ENCODE peak calls at places on chromosomes 2 and 18, in seven cellular contexts. One of them, this sample, is unnamed.

GRCh38 chr2:167749016-167749415 is 498.4 kb downstream of the STK39 start:
- DNase-seq in HCT116: no peak
- DNase-seq in HepG2: no peak
- DNase-seq in SK-N-SH: no peak
- DNase-seq in GM12878: no peak
- DNase-seq in K562: no peak
- DNase-seq in NT2/D1: no peak
- DNase-seq in this sample: no peak

GRCh38 chr2:165874445-165875039 is 79.0 kb downstream of the TTC21B start:
- DNase-seq in HCT116: peak
- DNase-seq in HepG2: peak
- DNase-seq in SK-N-SH: peak
- DNase-seq in GM12878: peak
- DNase-seq in K562: peak
- DNase-seq in NT2/D1: peak
- DNase-seq in this sample: no peak

GRCh38 chr2:239178484-239178883 is 222.3 kb downstream of the HDAC4 start:
- DNase-seq in HCT116: no peak
- DNase-seq in HepG2: no peak
- DNase-seq in SK-N-SH: no peak
- DNase-seq in GM12878: no peak
- DNase-seq in K562: no peak
- DNase-seq in NT2/D1: no peak
- DNase-seq in this sample: no peak

GRCh38 chr2:217124050-217124449 is 264.2 kb upstream of the TNP1 start:
- DNase-seq in HCT116: no peak
- DNase-seq in HepG2: no peak
- DNase-seq in SK-N-SH: no peak
- DNase-seq in GM12878: no peak
- DNase-seq in K562: no peak
- DNase-seq in NT2/D1: no peak
- DNase-seq in this sample: no peak

GRCh38 chr2:197293252-197294007 is 17.1 kb downstream of the ANKRD44 start:
- DNase-seq in HCT116: no peak
- DNase-seq in HepG2: no peak
- DNase-seq in SK-N-SH: no peak
- DNase-seq in GM12878: no peak
- DNase-seq in K562: no peak
- DNase-seq in NT2/D1: no peak
- DNase-seq in this sample: no peak

GRCh38 chr2:25478736-25479135 is 137.0 kb upstream of the DNMT3A start:
- DNase-seq in HCT116: no peak
- DNase-seq in HepG2: no peak
- DNase-seq in SK-N-SH: no peak
- DNase-seq in GM12878: no peak
- DNase-seq in K562: no peak
- DNase-seq in NT2/D1: no peak
- DNase-seq in this sample: no peak

GRCh38 chr18:12518326-12518725 is 110.6 kb downstream of the PRELID3A start:
- DNase-seq in HCT116: no peak
- DNase-seq in HepG2: peak
- DNase-seq in SK-N-SH: no peak
- DNase-seq in GM12878: no peak
- DNase-seq in K562: no peak
- DNase-seq in NT2/D1: no peak
- DNase-seq in this sample: no peak

GRCh38 chr18:13700153-13700552 is 26.2 kb downstream of the FAM210A start:
- DNase-seq in HCT116: no peak
- DNase-seq in HepG2: no peak
- DNase-seq in SK-N-SH: no peak
- DNase-seq in GM12878: no peak
- DNase-seq in K562: no peak
- DNase-seq in NT2/D1: no peak
- DNase-seq in this sample: no peak

GRCh38 chr2:69717902-69718301 is 24.0 kb upstream of the ANXA4 start:
- DNase-seq in HCT116: no peak
- DNase-seq in HepG2: no peak
- DNase-seq in SK-N-SH: no peak
- DNase-seq in GM12878: no peak
- DNase-seq in K562: no peak
- DNase-seq in NT2/D1: peak
- DNase-seq in this sample: peak

GRCh38 chr2:148875387-148876051 is 492 bp downstream of the KIF5C start:
- DNase-seq in HCT116: no peak
- DNase-seq in HepG2: no peak
- DNase-seq in SK-N-SH: peak
- DNase-seq in GM12878: no peak
- DNase-seq in K562: no peak
- DNase-seq in NT2/D1: no peak
- DNase-seq in this sample: no peak

GRCh38 chr2:121419081-121419699 is 111.5 kb upstream of the RNU4ATAC start:
- DNase-seq in HCT116: no peak
- DNase-seq in HepG2: no peak
- DNase-seq in SK-N-SH: no peak
- DNase-seq in GM12878: no peak
- DNase-seq in K562: no peak
- DNase-seq in NT2/D1: no peak
- DNase-seq in this sample: no peak

GRCh38 chr2:64401501-64401880 is 52.5 kb upstream of the LGALSL start:
- DNase-seq in HCT116: no peak
- DNase-seq in HepG2: no peak
- DNase-seq in SK-N-SH: no peak
- DNase-seq in GM12878: no peak
- DNase-seq in K562: no peak
- DNase-seq in NT2/D1: no peak
- DNase-seq in this sample: no peak

GRCh38 chr2:28750316-28751101 is 1.1 kb upstream of the PPP1CB start:
- DNase-seq in HCT116: no peak
- DNase-seq in HepG2: no peak
- DNase-seq in SK-N-SH: peak
- DNase-seq in GM12878: no peak
- DNase-seq in K562: peak
- DNase-seq in NT2/D1: no peak
- DNase-seq in this sample: no peak

GRCh38 chr2:203547356-203547755 is 12.3 kb upstream of the RAPH1 start:
- DNase-seq in HCT116: no peak
- DNase-seq in HepG2: no peak
- DNase-seq in SK-N-SH: no peak
- DNase-seq in GM12878: no peak
- DNase-seq in K562: no peak
- DNase-seq in NT2/D1: no peak
- DNase-seq in this sample: no peak

GRCh38 chr18:22800551-22800951 is 132.6 kb upstream of the RBBP8 start:
- DNase-seq in HCT116: no peak
- DNase-seq in HepG2: no peak
- DNase-seq in SK-N-SH: no peak
- DNase-seq in GM12878: no peak
- DNase-seq in K562: no peak
- DNase-seq in NT2/D1: no peak
- DNase-seq in this sample: no peak

GRCh38 chr2:162126145-162126926 is 25.7 kb downstream of the GCG start:
- DNase-seq in HCT116: no peak
- DNase-seq in HepG2: no peak
- DNase-seq in SK-N-SH: no peak
- DNase-seq in GM12878: peak
- DNase-seq in K562: no peak
- DNase-seq in NT2/D1: no peak
- DNase-seq in this sample: no peak

DNA sequence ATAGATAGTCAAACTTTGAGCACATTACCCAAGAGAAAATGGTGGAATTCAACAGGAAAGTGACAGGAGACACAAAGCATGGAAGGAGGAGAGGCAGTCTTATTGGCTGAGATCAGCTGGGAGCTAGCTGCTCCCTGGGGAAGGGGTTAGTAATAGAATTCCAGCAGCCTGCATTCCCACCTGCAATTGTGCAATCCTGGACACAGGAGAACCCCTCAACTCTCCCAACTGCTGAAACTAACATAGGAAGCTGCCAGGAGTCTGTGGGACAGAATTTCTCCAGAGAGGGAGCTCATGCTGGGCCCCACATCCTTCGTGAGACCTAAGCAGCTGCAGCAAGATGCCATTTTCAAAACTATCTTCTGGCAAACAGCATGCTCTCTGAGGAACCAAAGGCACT is 69.8 kb upstream of the ACVR1C start:
- DNase-seq in HCT116: no peak
- DNase-seq in HepG2: no peak
- DNase-seq in SK-N-SH: no peak
- DNase-seq in GM12878: no peak
- DNase-seq in K562: no peak
- DNase-seq in NT2/D1: no peak
- DNase-seq in this sample: no peak
- TF ChIP-seq YY1 in HCT116: no peak
- TF ChIP-seq YY1 in HepG2: no peak
- TF ChIP-seq YY1 in SK-N-SH: no peak
- TF ChIP-seq YY1 in GM12878: no peak
- TF ChIP-seq YY1 in K562: no peak
- TF ChIP-seq YY1 in NT2/D1: no peak
- TF ChIP-seq YY1 in this sample: no peak

GRCh38 chr2:108536911-108537310 is 2.6 kb downstream of the LIMS1 start:
- DNase-seq in HCT116: no peak
- DNase-seq in HepG2: no peak
- DNase-seq in SK-N-SH: no peak
- DNase-seq in GM12878: no peak
- DNase-seq in K562: no peak
- DNase-seq in NT2/D1: no peak
- DNase-seq in this sample: no peak

GRCh38 chr2:108533832-108534576 is at the start of gene LIMS1:
- DNase-seq in HCT116: peak
- DNase-seq in HepG2: peak
- DNase-seq in SK-N-SH: peak
- DNase-seq in GM12878: peak
- DNase-seq in K562: peak
- DNase-seq in NT2/D1: peak
- DNase-seq in this sample: peak

GRCh38 chr2:108534577-108535379 is 508 bp downstream of the LIMS1 start:
- DNase-seq in HCT116: no peak
- DNase-seq in HepG2: peak
- DNase-seq in SK-N-SH: no peak
- DNase-seq in GM12878: no peak
- DNase-seq in K562: no peak
- DNase-seq in NT2/D1: no peak
- DNase-seq in this sample: no peak

GRCh38 chr2:108536133-108536780 is 2.0 kb downstream of the LIMS1 start:
- DNase-seq in HCT116: no peak
- DNase-seq in HepG2: peak
- DNase-seq in SK-N-SH: no peak
- DNase-seq in GM12878: no peak
- DNase-seq in K562: peak
- DNase-seq in NT2/D1: no peak
- DNase-seq in this sample: no peak

DNA sequence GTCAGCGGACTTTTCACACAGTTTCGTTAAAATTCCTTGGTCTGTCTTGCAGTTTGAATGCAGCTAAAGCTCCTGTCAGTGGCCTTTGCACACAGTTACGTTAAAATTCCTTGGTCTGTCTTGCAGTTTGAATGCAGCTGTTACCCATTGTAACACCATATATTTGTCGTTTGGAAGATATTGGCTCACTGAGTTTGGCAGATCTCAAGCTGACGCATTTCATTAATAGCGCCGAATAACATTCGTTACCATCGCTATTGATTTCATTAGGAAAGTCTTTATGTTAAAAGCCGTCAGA is 1.1 kb downstream of the LIMS1 start:
- DNase-seq in HCT116: no peak
- DNase-seq in HepG2: no peak
- DNase-seq in SK-N-SH: no peak
- DNase-seq in GM12878: no peak
- DNase-seq in K562: no peak
- DNase-seq in NT2/D1: no peak
- DNase-seq in this sample: no peak
- TF ChIP-seq YY1 in HCT116: no peak
- TF ChIP-seq YY1 in HepG2: no peak
- TF ChIP-seq YY1 in SK-N-SH: no peak
- TF ChIP-seq YY1 in GM12878: no peak
- TF ChIP-seq YY1 in K562: no peak
- TF ChIP-seq YY1 in NT2/D1: no peak
- TF ChIP-seq YY1 in this sample: no peak

GRCh38 chr2:205056066-205056678 is 510.9 kb downstream of the PARD3B start:
- DNase-seq in HCT116: no peak
- DNase-seq in HepG2: no peak
- DNase-seq in SK-N-SH: no peak
- DNase-seq in GM12878: no peak
- DNase-seq in K562: no peak
- DNase-seq in NT2/D1: no peak
- DNase-seq in this sample: no peak

GRCh38 chr2:205054789-205055188 is 509.5 kb downstream of the PARD3B start:
- DNase-seq in HCT116: no peak
- DNase-seq in HepG2: no peak
- DNase-seq in SK-N-SH: peak
- DNase-seq in GM12878: no peak
- DNase-seq in K562: no peak
- DNase-seq in NT2/D1: no peak
- DNase-seq in this sample: no peak

GRCh38 chr2:205051417-205051816 is 506.1 kb downstream of the PARD3B start:
- DNase-seq in HCT116: no peak
- DNase-seq in HepG2: no peak
- DNase-seq in SK-N-SH: no peak
- DNase-seq in GM12878: no peak
- DNase-seq in K562: no peak
- DNase-seq in NT2/D1: no peak
- DNase-seq in this sample: no peak

GRCh38 chr2:205052781-205053180 is 507.5 kb downstream of the PARD3B start:
- DNase-seq in HCT116: no peak
- DNase-seq in HepG2: no peak
- DNase-seq in SK-N-SH: no peak
- DNase-seq in GM12878: no peak
- DNase-seq in K562: no peak
- DNase-seq in NT2/D1: no peak
- DNase-seq in this sample: no peak

DNA sequence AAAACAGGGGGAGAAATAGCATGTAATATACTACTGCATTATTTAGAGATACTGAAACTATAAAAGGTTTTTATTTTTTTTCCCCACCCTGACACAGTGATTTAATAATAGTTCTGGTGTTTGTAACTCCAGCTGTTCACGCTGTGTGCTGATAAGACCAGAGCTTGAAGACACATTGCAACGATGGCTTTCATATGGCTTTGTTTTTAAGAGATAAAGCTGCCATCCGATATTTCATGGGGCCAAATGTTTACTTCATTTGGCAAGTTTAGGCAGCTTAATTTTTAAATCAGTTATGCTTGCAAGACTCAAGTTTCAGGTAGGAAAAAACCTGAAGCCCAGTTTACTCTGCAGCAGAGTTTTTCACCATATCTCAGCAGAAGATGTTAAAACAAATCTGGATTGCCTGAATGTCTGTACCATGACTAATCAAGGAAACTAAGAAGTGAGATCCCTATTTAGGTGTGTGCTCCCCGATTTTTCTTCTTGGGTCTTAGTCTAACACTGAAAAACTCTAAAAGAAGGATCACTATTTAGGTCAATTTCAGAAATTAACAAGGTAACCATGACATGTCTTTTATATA is 508.6 kb downstream of the PARD3B start:
- DNase-seq in HCT116: no peak
- DNase-seq in HepG2: no peak
- DNase-seq in SK-N-SH: no peak
- DNase-seq in GM12878: no peak
- DNase-seq in K562: peak
- DNase-seq in NT2/D1: no peak
- DNase-seq in this sample: no peak
- TF ChIP-seq YY1 in HCT116: no peak
- TF ChIP-seq YY1 in HepG2: no peak
- TF ChIP-seq YY1 in SK-N-SH: no peak
- TF ChIP-seq YY1 in GM12878: no peak
- TF ChIP-seq YY1 in K562: no peak
- TF ChIP-seq YY1 in NT2/D1: no peak
- TF ChIP-seq YY1 in this sample: no peak

GRCh38 chr2:127700527-127701192 is 637 bp upstream of the SFT2D3 start:
- DNase-seq in HCT116: peak
- DNase-seq in HepG2: peak
- DNase-seq in SK-N-SH: no peak
- DNase-seq in GM12878: peak
- DNase-seq in K562: peak
- DNase-seq in NT2/D1: peak
- DNase-seq in this sample: peak
- TF ChIP-seq YY1 in HCT116: peak
- TF ChIP-seq YY1 in HepG2: no peak
- TF ChIP-seq YY1 in SK-N-SH: no peak
- TF ChIP-seq YY1 in GM12878: no peak
- TF ChIP-seq YY1 in K562: peak
- TF ChIP-seq YY1 in NT2/D1: no peak
- TF ChIP-seq YY1 in this sample: no peak

This sample was measured in H1.